ENCODE peak calls at places on chromosomes 13 and 19, in eight cellular contexts. J is gastrocnemius medialis, F is adrenal gland, K is suprapubic skin, R is A549, X is sigmoid colon, S is endothelial cell of umbilical vein, E is transverse colon. Y is an unnamed sample.

GRCh38 chr19:55579766-55580621 is 654 bp downstream of the ZNF579 start:
- DNase-seq in J (no peak), F (no peak), K (no peak), R (peak; percentile 44), X (no peak), S (peak; percentile 5), E (no peak), Y (no peak)

GRCh38 chr19:29092712-29093552 is 120.0 kb downstream of the UQCRFS1 start:
- DNase-seq in J (no peak), F (peak; percentile 80), K (no peak), R (no peak), X (no peak), S (no peak), E (no peak), Y (no peak)

GRCh38 chr19:43560687-43561086 is 14.6 kb downstream of the XRCC1 start:
- DNase-seq in J (no peak), F (peak; percentile 42), K (no peak), R (peak; percentile 57), X (no peak), S (no peak), E (no peak), Y (no peak)

GRCh38 chr19:53945441-53945840 is 17.3 kb upstream of the CACNG8 start:
- DNase-seq in J (no peak), F (no peak), K (no peak), R (peak; percentile 86), X (no peak), S (no peak), E (no peak), Y (no peak)

GRCh38 chr13:41492432-41493267 is 35.3 kb downstream of the RGCC start:
- DNase-seq in J (no peak), F (no peak), K (no peak), R (no peak), X (no peak), S (peak; percentile 17), E (no peak), Y (no peak)

GRCh38 chr19:4596033-4596904 is 36.8 kb upstream of the SEMA6B start:
- DNase-seq in J (no peak), F (peak; percentile 70), K (no peak), R (no peak), X (no peak), S (no peak), E (no peak), Y (no peak)

GRCh38 chr13:35198821-35199220 is 256.8 kb downstream of the NBEA start:
- DNase-seq in J (no peak), F (no peak), K (no peak), R (no peak), X (no peak), S (no peak), E (no peak), Y (no peak)

GRCh38 chr19:44644391-44645016 is 794 bp downstream of the PVR start:
- DNase-seq in J (peak; percentile 9), F (peak; percentile 70), K (no peak), R (peak; percentile 82), X (peak; percentile 68), S (peak; percentile 55), E (peak; percentile 27), Y (peak; percentile 28)

GRCh38 chr19:1250374-1251232 is 2.2 kb downstream of the MIDN start:
- DNase-seq in J (no peak), F (peak; percentile 74), K (peak; percentile 82), R (peak; percentile 80), X (peak; percentile 93), S (peak; percentile 54), E (peak; percentile 76), Y (peak; percentile 59)

GRCh38 chr19:30391554-30392551 is 19.7 kb downstream of the ZNF536 start:
- DNase-seq in J (no peak), F (no peak), K (no peak), R (no peak), X (no peak), S (no peak), E (no peak), Y (no peak)

GRCh38 chr13:26460652-26461051 is 96.8 kb upstream of the WASF3 start:
- DNase-seq in J (peak; percentile 76), F (peak; percentile 30), K (no peak), R (no peak), X (peak; percentile 91), S (no peak), E (no peak), Y (no peak)

GRCh38 chr19:3175761-3176714 is 2.5 kb upstream of the S1PR4 start:
- DNase-seq in J (no peak), F (no peak), K (no peak), R (peak; percentile 87), X (no peak), S (no peak), E (peak; percentile 87), Y (peak; percentile 83)

GRCh38 chr13:28329395-28330158 is 165.4 kb downstream of the FLT1 start:
- DNase-seq in J (no peak), F (peak; percentile 15), K (no peak), R (no peak), X (no peak), S (peak; percentile 99), E (no peak), Y (no peak)

GRCh38 chr19:19463348-19464117 is 51.8 kb downstream of the TSSK6 start:
- DNase-seq in J (no peak), F (peak; percentile 65), K (peak; percentile 81), R (no peak), X (peak; percentile 77), S (peak; percentile 59), E (no peak), Y (no peak)

GRCh38 chr19:5285311-5285710 is 55.3 kb downstream of the PTPRS start:
- DNase-seq in J (no peak), F (no peak), K (no peak), R (no peak), X (no peak), S (no peak), E (no peak), Y (no peak)

GRCh38 chr13:42539670-42540069 is 34.3 kb upstream of the TNFSF11 start:
- DNase-seq in J (no peak), F (no peak), K (no peak), R (no peak), X (no peak), S (peak; percentile 75), E (no peak), Y (no peak)
- H3K27ac ChIP-seq in J (no peak overlapping the region), F (no peak overlapping the region), K (no peak overlapping the region), R (no peak overlapping the region), X (no peak overlapping the region), S (peak overlapping the region; percentile 21), E (no peak overlapping the region), Y (no peak overlapping the region)

DNA sequence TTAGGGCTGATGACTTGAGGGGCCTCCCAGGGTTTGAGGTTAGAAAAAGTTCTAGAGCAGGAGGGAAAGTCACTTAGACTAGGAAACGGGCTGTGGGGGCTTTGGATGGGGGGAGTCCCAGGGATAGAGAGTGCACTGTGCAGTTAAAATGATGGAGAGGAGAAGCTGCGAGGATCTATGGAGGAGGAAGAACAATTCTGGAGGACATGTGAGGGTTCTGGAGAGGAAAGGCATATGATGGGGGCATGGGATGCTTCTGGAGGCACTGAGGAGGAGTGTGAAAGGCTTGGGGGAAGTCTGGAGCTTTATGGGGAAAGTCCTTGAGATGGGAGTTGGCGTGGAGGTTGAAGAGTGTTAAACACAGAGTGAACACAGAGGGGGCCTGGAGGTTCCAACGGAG is 2.2 kb downstream of the KCNC3 start:
- DNase-seq in J (no peak), F (no peak), K (no peak), R (no peak), X (no peak), S (no peak), E (no peak), Y (no peak)
- H3K4me3 ChIP-seq in J (no peak overlapping the region), F (no peak overlapping the region), K (no peak overlapping the region), R (no peak overlapping the region), X (no peak overlapping the region), S (no peak overlapping the region), E (no peak overlapping the region), Y (no peak overlapping the region)

GRCh38 chr19:50433201-50434180 is 799 bp downstream of the MYBPC2 start:
- DNase-seq in J (no peak), F (no peak), K (no peak), R (no peak), X (no peak), S (no peak), E (no peak), Y (no peak)

GRCh38 chr19:50432221-50432626 is 468 bp upstream of the MYBPC2 start:
- DNase-seq in J (no peak), F (no peak), K (no peak), R (no peak), X (no peak), S (no peak), E (no peak), Y (no peak)

GRCh38 chr19:50431343-50432220 is 1.1 kb upstream of the MYBPC2 start:
- DNase-seq in J (peak; percentile 73), F (peak; percentile 79), K (peak; percentile 87), R (peak; percentile 72), X (peak; percentile 89), S (peak; percentile 86), E (peak; percentile 90), Y (peak; percentile 86)

GRCh38 chr19:50430888-50431342 is 1.8 kb upstream of the MYBPC2 start:
- DNase-seq in J (no peak), F (no peak), K (no peak), R (no peak), X (no peak), S (no peak), E (no peak), Y (no peak)

GRCh38 chr19:50432658-50433057 is at the start of gene MYBPC2:
- DNase-seq in J (no peak), F (no peak), K (no peak), R (no peak), X (no peak), S (no peak), E (peak; percentile 33), Y (no peak)
- TF ChIP-seq POLR2A in J (no peak), F (no peak), K (no peak), R (no peak), X (no peak), S (no peak), E (no peak), Y (no peak)

GRCh38 chr19:37966211-37967072 is 59.4 kb downstream of the SIPA1L3 start:
- DNase-seq in J (no peak), F (no peak), K (peak; percentile 52), R (no peak), X (no peak), S (no peak), E (no peak), Y (peak; percentile 43)

GRCh38 chr19:37963190-37963947 is 56.4 kb downstream of the SIPA1L3 start:
- DNase-seq in J (no peak), F (no peak), K (peak; percentile 19), R (no peak), X (no peak), S (peak; percentile 29), E (no peak), Y (no peak)

GRCh38 chr19:37961198-37961597 is 54.2 kb downstream of the SIPA1L3 start:
- DNase-seq in J (no peak), F (no peak), K (no peak), R (no peak), X (no peak), S (peak; percentile 3), E (no peak), Y (no peak)

GRCh38 chr19:37959665-37960114 is 52.7 kb downstream of the SIPA1L3 start:
- DNase-seq in J (no peak), F (no peak), K (no peak), R (no peak), X (no peak), S (no peak), E (no peak), Y (no peak)

DNA sequence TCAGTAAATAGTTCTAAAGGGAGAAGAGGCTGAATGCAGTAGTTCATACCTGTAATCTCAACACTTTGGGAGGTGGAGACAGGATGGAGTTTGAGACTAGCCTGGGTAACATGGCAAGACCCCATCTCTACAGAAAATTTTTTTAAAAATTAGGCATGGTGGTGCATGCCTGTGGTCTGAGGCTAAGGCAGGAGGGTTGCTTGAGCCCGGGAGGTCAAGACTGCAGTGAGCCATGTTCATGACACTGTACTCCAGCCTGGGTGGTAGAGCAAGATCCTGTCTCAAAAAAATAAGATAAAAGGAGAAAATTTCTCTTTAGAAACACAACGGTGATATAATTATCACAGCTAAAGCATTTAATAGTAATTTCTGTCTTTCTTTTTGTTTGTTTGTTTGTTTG is 57.1 kb downstream of the SIPA1L3 start:
- DNase-seq in J (no peak), F (no peak), K (peak; percentile 14), R (no peak), X (no peak), S (no peak), E (no peak), Y (no peak)
- H3K27ac ChIP-seq in J (no peak overlapping the region), F (no peak overlapping the region), K (no peak overlapping the region), R (peak overlapping the region; percentile 2), X (no peak overlapping the region), S (no peak overlapping the region), E (no peak overlapping the region), Y (no peak overlapping the region)

Y was measured in prostate gland.